ENCODE peak calls at places on chromosome 9, in seven cellular contexts. B, O, J, Z, W, F and R are unnamed samples.

GRCh38 chr9:73869261-73869660 is 627.9 kb upstream of the RORB start:
- DNase-seq in B (no peak), O (peak), J (peak), Z (peak), W (no peak), F (no peak), R (no peak)

GRCh38 chr9:136438909-136439549 is 616 bp downstream of the INPP5E start:
- DNase-seq in B (no peak), O (no peak), J (peak), Z (no peak), W (no peak), F (peak), R (no peak)

GRCh38 chr9:99040911-99041582 is 63.9 kb upstream of the TGFBR1 start:
- DNase-seq in B (no peak), O (no peak), J (peak), Z (peak), W (no peak), F (no peak), R (no peak)

GRCh38 chr9:129513856-129514496 is 106.9 kb downstream of the C9orf50 start:
- DNase-seq in B (no peak), O (no peak), J (no peak), Z (no peak), W (no peak), F (no peak), R (no peak)

GRCh38 chr9:27528278-27528885 is 1.2 kb downstream of the MOB3B start:
- DNase-seq in B (peak), O (peak), J (peak), Z (peak), W (peak), F (peak), R (peak)

GRCh38 chr9:38036359-38037084 is 32.5 kb downstream of the SHB start:
- DNase-seq in B (no peak), O (peak), J (peak), Z (no peak), W (no peak), F (no peak), R (no peak)

GRCh38 chr9:109730228-109730627 is 49.8 kb upstream of the PALM2AKAP2 start:
- DNase-seq in B (no peak), O (no peak), J (peak), Z (no peak), W (no peak), F (no peak), R (peak)

GRCh38 chr9:88993327-88993726 is 2.1 kb downstream of the S1PR3 start:
- DNase-seq in B (no peak), O (peak), J (no peak), Z (peak), W (no peak), F (no peak), R (no peak)

GRCh38 chr9:70131296-70131695 is 87.6 kb downstream of the MAMDC2 start:
- DNase-seq in B (no peak), O (no peak), J (no peak), Z (no peak), W (no peak), F (no peak), R (no peak)

GRCh38 chr9:111037744-111038335 is 430 bp downstream of the LPAR1 start:
- DNase-seq in B (no peak), O (peak), J (peak), Z (peak), W (no peak), F (peak), R (no peak)

GRCh38 chr9:112035166-112035816 is 138.7 kb downstream of the UGCG start:
- DNase-seq in B (no peak), O (no peak), J (no peak), Z (no peak), W (no peak), F (no peak), R (no peak)

GRCh38 chr9:69331444-69331843 is 6.4 kb downstream of the ENTREP1 start:
- DNase-seq in B (no peak), O (no peak), J (peak), Z (no peak), W (no peak), F (no peak), R (no peak)

GRCh38 chr9:22813520-22813919 is 366.9 kb downstream of the DMRTA1 start:
- DNase-seq in B (no peak), O (no peak), J (peak), Z (peak), W (no peak), F (no peak), R (no peak)

GRCh38 chr9:96484521-96484931 is 34.6 kb downstream of the HABP4 start:
- DNase-seq in B (no peak), O (no peak), J (no peak), Z (no peak), W (no peak), F (no peak), R (no peak)

GRCh38 chr9:21465859-21466518 is 16.1 kb downstream of the IFNE start:
- DNase-seq in B (no peak), O (no peak), J (peak), Z (peak), W (peak), F (no peak), R (no peak)

GRCh38 chr9:134635431-134636141 is 6.0 kb upstream of the COL5A1 start:
- DNase-seq in B (no peak), O (peak), J (no peak), Z (no peak), W (no peak), F (no peak), R (no peak)

GRCh38 chr9:6777218-6777902 is 19.6 kb downstream of the KDM4C start:
- DNase-seq in B (no peak), O (no peak), J (no peak), Z (no peak), W (no peak), F (no peak), R (no peak)

GRCh38 chr9:131503626-131504465 is 1.1 kb downstream of the POMT1 start:
- DNase-seq in B (no peak), O (no peak), J (peak), Z (peak), W (no peak), F (no peak), R (no peak)

GRCh38 chr9:36382484-36382883 is 17.6 kb downstream of the RNF38 start:
- DNase-seq in B (no peak), O (no peak), J (no peak), Z (no peak), W (no peak), F (no peak), R (no peak)

GRCh38 chr9:29769019-29769418 is 2195.7 kb upstream of the C9orf72 start:
- DNase-seq in B (no peak), O (no peak), J (peak), Z (no peak), W (no peak), F (no peak), R (no peak)

GRCh38 chr9:133251773-133252172 is 23.2 kb downstream of the ABO start:
- DNase-seq in B (no peak), O (no peak), J (no peak), Z (no peak), W (no peak), F (no peak), R (no peak)

GRCh38 chr9:109244179-109245132 is 76.4 kb downstream of the EPB41L4B start:
- DNase-seq in B (peak), O (peak), J (peak), Z (peak), W (peak), F (peak), R (no peak)

GRCh38 chr9:75892168-75892901 is 1.9 kb downstream of the PCSK5 start:
- DNase-seq in B (peak), O (peak), J (peak), Z (peak), W (peak), F (peak), R (no peak)

DNA sequence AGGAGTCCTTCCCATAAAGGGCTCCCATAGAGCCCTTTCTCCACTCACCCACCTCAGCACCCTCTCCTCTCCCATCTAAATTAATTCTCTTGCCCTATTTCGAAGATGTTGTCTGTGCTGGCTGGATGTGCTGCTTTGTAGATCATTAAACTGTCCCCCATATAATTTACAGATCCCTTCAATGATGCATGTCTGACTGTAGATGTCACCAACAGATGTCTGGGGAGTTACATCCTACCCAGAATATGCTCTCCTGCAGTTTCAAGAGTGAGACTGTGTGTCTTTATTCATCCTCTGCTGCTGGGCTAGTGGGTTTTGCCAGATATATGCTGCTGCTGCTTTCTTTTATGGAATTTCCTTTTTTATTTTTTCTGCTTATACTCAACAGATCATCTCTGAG is 351.2 kb downstream of the MLLT3 start:
- DNase-seq in B (no peak), O (no peak), J (no peak), Z (no peak), W (no peak), F (no peak), R (no peak)
- TF ChIP-seq CTCF in B (no peak), O (no peak), J (no peak), Z (no peak), W (no peak), F (no peak), R (no peak)

GRCh38 chr9:90893706-90894105 is 92.1 kb downstream of the SYK start:
- DNase-seq in B (no peak), O (no peak), J (no peak), Z (no peak), W (no peak), F (no peak), R (no peak)

GRCh38 chr9:90896231-90896630 is 94.6 kb downstream of the SYK start:
- DNase-seq in B (no peak), O (no peak), J (no peak), Z (no peak), W (no peak), F (no peak), R (no peak)

GRCh38 chr9:90895786-90896185 is 94.2 kb downstream of the SYK start:
- DNase-seq in B (no peak), O (no peak), J (no peak), Z (no peak), W (no peak), F (no peak), R (no peak)

GRCh38 chr9:90898229-90898628 is 96.6 kb downstream of the SYK start:
- DNase-seq in B (no peak), O (no peak), J (no peak), Z (peak), W (no peak), F (no peak), R (no peak)

DNA sequence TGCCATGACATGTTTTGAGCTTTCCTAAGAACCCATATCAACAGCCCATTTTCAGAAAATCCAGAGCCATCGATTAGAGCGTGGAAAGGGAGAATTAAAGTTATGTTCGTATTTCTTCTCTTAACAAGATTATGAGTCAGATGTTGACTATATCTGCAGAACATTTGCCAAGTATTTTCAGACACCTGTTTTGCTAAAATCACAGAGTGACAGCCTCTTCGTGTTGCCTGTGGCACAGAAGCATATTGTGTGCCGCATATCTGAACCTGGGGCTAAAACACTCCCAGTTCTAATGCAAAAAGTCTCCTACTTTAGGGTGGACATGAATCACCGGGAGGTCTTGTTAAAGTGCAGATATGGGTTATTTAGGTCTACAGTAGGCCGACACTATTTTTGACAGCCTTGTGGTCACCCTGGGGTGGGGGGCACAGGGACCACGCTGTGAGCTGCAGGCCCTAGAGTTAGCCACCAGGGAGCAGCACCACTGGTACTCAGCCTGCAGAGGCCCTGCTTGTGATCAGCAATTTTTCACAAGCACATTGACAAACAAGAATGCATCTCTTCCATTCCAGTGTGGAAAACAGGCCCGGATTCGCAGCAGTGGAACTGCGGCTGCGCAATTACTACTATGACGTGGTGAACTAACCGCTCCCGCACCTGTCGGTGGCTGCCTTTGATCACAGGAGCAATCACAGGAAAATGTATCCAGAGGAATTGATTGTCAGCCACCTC is 93.5 kb downstream of the SYK start:
- DNase-seq in B (no peak), O (no peak), J (no peak), Z (peak), W (no peak), F (no peak), R (no peak)
- TF ChIP-seq CTCF in B (peak), O (no peak), J (peak), Z (peak), W (peak), F (peak), R (peak)

GRCh38 chr9:15468113-15468512 is 42.7 kb downstream of the PSIP1 start:
- DNase-seq in B (no peak), O (no peak), J (no peak), Z (peak), W (no peak), F (no peak), R (no peak)

GRCh38 chr9:15469862-15470261 is 40.9 kb downstream of the PSIP1 start:
- DNase-seq in B (no peak), O (no peak), J (no peak), Z (peak), W (no peak), F (no peak), R (no peak)

DNA sequence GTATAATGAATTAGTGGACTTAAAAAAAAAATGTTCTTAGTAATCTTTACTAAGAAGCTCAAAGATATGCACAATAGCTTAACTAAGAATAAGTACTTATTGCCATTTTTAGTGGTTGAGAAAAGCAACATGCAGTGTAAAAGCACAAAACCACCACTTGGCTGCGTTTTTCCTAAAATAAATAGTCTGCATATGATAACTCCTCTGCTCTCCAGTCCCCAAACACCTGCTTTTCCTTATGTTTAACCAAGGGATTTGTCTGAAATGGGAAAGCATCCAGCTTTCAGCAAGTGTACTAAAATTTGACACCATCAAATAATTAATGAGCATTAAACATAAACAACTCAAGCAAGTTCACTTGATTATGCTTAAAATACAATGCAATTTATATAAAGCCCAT is 41.4 kb downstream of the PSIP1 start:
- DNase-seq in B (no peak), O (no peak), J (no peak), Z (peak), W (no peak), F (no peak), R (no peak)
- TF ChIP-seq CTCF in B (no peak), O (no peak), J (no peak), Z (no peak), W (no peak), F (no peak), R (no peak)

GRCh38 chr9:91047993-91048607 is 246.5 kb downstream of the SYK start:
- DNase-seq in B (no peak), O (no peak), J (peak), Z (peak), W (no peak), F (no peak), R (peak)

GRCh38 chr9:91055845-91056244 is 254.2 kb downstream of the SYK start:
- DNase-seq in B (no peak), O (no peak), J (no peak), Z (no peak), W (no peak), F (no peak), R (no peak)

GRCh38 chr9:91056917-91057316 is 255.3 kb downstream of the SYK start:
- DNase-seq in B (no peak), O (no peak), J (peak), Z (peak), W (no peak), F (no peak), R (no peak)

GRCh38 chr9:91048739-91049138 is 247.1 kb downstream of the SYK start:
- DNase-seq in B (no peak), O (no peak), J (no peak), Z (no peak), W (no peak), F (no peak), R (peak)

DNA sequence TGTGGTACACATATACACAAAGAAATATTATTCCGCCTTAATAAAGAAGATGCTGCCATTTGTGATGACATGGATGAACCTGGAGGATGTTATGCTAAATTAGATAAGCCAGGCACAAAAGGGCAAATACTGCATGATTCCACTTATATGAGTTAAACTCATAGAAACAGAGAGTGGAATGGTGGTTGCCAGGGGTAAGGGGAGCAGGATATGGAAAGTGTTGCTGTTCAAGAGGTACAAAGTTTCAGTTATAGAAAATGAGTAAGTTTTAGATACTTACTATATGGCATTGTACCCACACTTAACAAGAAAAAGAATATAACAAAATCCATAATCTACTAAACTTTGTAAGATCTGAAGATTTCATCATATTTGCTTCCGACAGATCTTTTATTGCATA is 252.2 kb downstream of the SYK start:
- DNase-seq in B (no peak), O (no peak), J (no peak), Z (no peak), W (no peak), F (no peak), R (no peak)
- TF ChIP-seq CTCF in B (no peak), O (no peak), J (no peak), Z (no peak), W (no peak), F (no peak), R (no peak)